ENCODE peak calls at places on chromosomes 11 and 22, in five cellular contexts. One of them, this sample, is unnamed.
A peak's percentile ranks its signal among the peaks of the same experiment; 100 is the strongest.

GRCh38 chr22:47693606-47694005 is 931.2 kb downstream of the TBC1D22A start:
- DNase-seq in activated T-cell treated with anti-CD3 and anti-CD28 coated beads, Interleukin-2, amount 50 U/mL, for 72 hours: no peak
- DNase-seq in bronchial epithelial cell: no peak
- DNase-seq in Peyer's patch: no peak
- DNase-seq in left ventricle myocardium inferior: no peak
- DNase-seq in this sample: no peak

GRCh38 chr22:46758867-46759290 is 3.6 kb upstream of the TBC1D22A start:
- DNase-seq in activated T-cell treated with anti-CD3 and anti-CD28 coated beads, Interleukin-2, amount 50 U/mL, for 72 hours: peak; percentile 51
- DNase-seq in bronchial epithelial cell: peak; percentile 62
- DNase-seq in Peyer's patch: peak; percentile 55
- DNase-seq in left ventricle myocardium inferior: no peak
- DNase-seq in this sample: no peak

GRCh38 chr22:47282851-47283250 is 520.4 kb downstream of the TBC1D22A start:
- DNase-seq in activated T-cell treated with anti-CD3 and anti-CD28 coated beads, Interleukin-2, amount 50 U/mL, for 72 hours: no peak
- DNase-seq in bronchial epithelial cell: no peak
- DNase-seq in Peyer's patch: no peak
- DNase-seq in left ventricle myocardium inferior: no peak
- DNase-seq in this sample: no peak

GRCh38 chr11:19275496-19275895 is 34.8 kb upstream of the E2F8 start:
- DNase-seq in activated T-cell treated with anti-CD3 and anti-CD28 coated beads, Interleukin-2, amount 50 U/mL, for 72 hours: no peak
- DNase-seq in bronchial epithelial cell: peak; percentile 82
- DNase-seq in Peyer's patch: no peak
- DNase-seq in left ventricle myocardium inferior: no peak
- DNase-seq in this sample: no peak

GRCh38 chr22:26476705-26477340 is 6.8 kb downstream of the HPS4 start:
- DNase-seq in activated T-cell treated with anti-CD3 and anti-CD28 coated beads, Interleukin-2, amount 50 U/mL, for 72 hours: no peak
- DNase-seq in bronchial epithelial cell: no peak
- DNase-seq in Peyer's patch: no peak
- DNase-seq in left ventricle myocardium inferior: no peak
- DNase-seq in this sample: no peak

GRCh38 chr11:86244063-86244521 is 461 bp upstream of the EED start:
- DNase-seq in activated T-cell treated with anti-CD3 and anti-CD28 coated beads, Interleukin-2, amount 50 U/mL, for 72 hours: peak; percentile 89
- DNase-seq in bronchial epithelial cell: peak; percentile 79
- DNase-seq in Peyer's patch: peak; percentile 81
- DNase-seq in left ventricle myocardium inferior: peak; percentile 87
- DNase-seq in this sample: peak; percentile 88

GRCh38 chr11:63945482-63946163 is 6.8 kb downstream of the NAA40 start:
- DNase-seq in activated T-cell treated with anti-CD3 and anti-CD28 coated beads, Interleukin-2, amount 50 U/mL, for 72 hours: peak; percentile 52
- DNase-seq in bronchial epithelial cell: peak; percentile 65
- DNase-seq in Peyer's patch: peak; percentile 34
- DNase-seq in left ventricle myocardium inferior: peak; percentile 55
- DNase-seq in this sample: peak; percentile 22

GRCh38 chr11:95375881-95376280 is 144.9 kb upstream of the SESN3 start:
- DNase-seq in activated T-cell treated with anti-CD3 and anti-CD28 coated beads, Interleukin-2, amount 50 U/mL, for 72 hours: no peak
- DNase-seq in bronchial epithelial cell: peak; percentile 65
- DNase-seq in Peyer's patch: no peak
- DNase-seq in left ventricle myocardium inferior: no peak
- DNase-seq in this sample: no peak

GRCh38 chr11:111001986-111002616 is 243.4 kb upstream of the POU2AF2 start:
- DNase-seq in activated T-cell treated with anti-CD3 and anti-CD28 coated beads, Interleukin-2, amount 50 U/mL, for 72 hours: no peak
- DNase-seq in bronchial epithelial cell: peak; percentile 86
- DNase-seq in Peyer's patch: no peak
- DNase-seq in left ventricle myocardium inferior: no peak
- DNase-seq in this sample: no peak

GRCh38 chr11:15170698-15171097 is 56.0 kb downstream of the INSC start:
- DNase-seq in activated T-cell treated with anti-CD3 and anti-CD28 coated beads, Interleukin-2, amount 50 U/mL, for 72 hours: no peak
- DNase-seq in bronchial epithelial cell: peak; percentile 43
- DNase-seq in Peyer's patch: no peak
- DNase-seq in left ventricle myocardium inferior: no peak
- DNase-seq in this sample: no peak

This sample was measured in NT2/D1.